ENCODE peak calls at places on chromosome 19, in ten cellular contexts. Y, B, U, H, O, F, J, I, W and X are unnamed samples.

GRCh38 chr19:56918682-56919307 is 78.3 kb upstream of the PEG3 start:
- DNase-seq in I (no peak), H (no peak), Y (no peak), U (no peak), J (no peak), W (no peak), B (no peak), F (no peak), O (no peak), X (no peak)

GRCh38 chr19:37332839-37333238 is 38.1 kb upstream of the ZNF527 start:
- DNase-seq in Y (no peak), U (no peak), W (no peak), J (no peak), H (no peak), I (no peak), F (no peak), B (no peak), O (no peak), X (no peak)

GRCh38 chr19:46648070-46648960 is 12.3 kb upstream of the GNG8 start:
- DNase-seq in J (no peak), U (no peak), O (peak; percentile 14), W (peak; percentile 70), Y (no peak), I (no peak), B (no peak), H (no peak), F (no peak), X (no peak)

GRCh38 chr19:4722671-4723464 is 774 bp downstream of the DPP9 start:
- DNase-seq in O (peak; percentile 14), W (no peak), Y (no peak), B (peak; percentile 13), J (no peak), F (no peak), H (no peak), I (no peak), U (peak; percentile 39), X (peak; percentile 89)

GRCh38 chr19:6589711-6590457 is 1.1 kb downstream of the CD70 start:
- DNase-seq in Y (no peak), J (no peak), B (peak; percentile 37), O (no peak), F (no peak), U (no peak), W (no peak), I (no peak), H (no peak), X (no peak)

GRCh38 chr19:51188227-51188559 is 36.7 kb upstream of the CD33 start:
- DNase-seq in B (no peak), H (no peak), U (no peak), O (no peak), J (no peak), W (no peak), Y (no peak), I (no peak), F (no peak), X (no peak)

GRCh38 chr19:46955114-46955812 is 64.4 kb upstream of the NPAS1 start:
- DNase-seq in B (no peak), W (no peak), I (peak; percentile 29), F (no peak), Y (no peak), U (no peak), J (no peak), O (peak; percentile 16), H (no peak), X (no peak)

GRCh38 chr19:21143846-21144245 is 2.0 kb downstream of the ZNF431 start:
- DNase-seq in B (no peak), Y (no peak), J (peak; percentile 43), W (no peak), O (no peak), H (no peak), I (no peak), F (no peak), U (no peak), X (no peak)

GRCh38 chr19:33492951-33493350 is 28.6 kb downstream of the PEPD start:
- DNase-seq in U (no peak), Y (no peak), O (no peak), W (no peak), B (no peak), J (no peak), H (no peak), I (no peak), F (no peak), X (no peak)

GRCh38 chr19:47124937-47125668 is 5.5 kb upstream of the SAE1 start:
- DNase-seq in J (peak; percentile 39), F (no peak), B (peak; percentile 93), Y (no peak), U (no peak), I (no peak), W (no peak), H (no peak), O (peak; percentile 11), X (peak; percentile 82)

GRCh38 chr19:5595129-5595528 is 27.4 kb upstream of the TINCR start:
- DNase-seq in H (no peak), J (no peak), Y (no peak), I (no peak), B (no peak), O (no peak), W (no peak), U (no peak), F (no peak), X (no peak)

GRCh38 chr19:58558623-58559274 is 338 bp upstream of the UBE2M start:
- DNase-seq in B (peak; percentile 99), W (peak; percentile 100), J (no peak), F (peak; percentile 99), H (peak; percentile 97), O (peak; percentile 100), I (peak; percentile 100), U (peak; percentile 98), Y (peak; percentile 99), X (peak; percentile 99)

GRCh38 chr19:13043285-13043684 is 48.0 kb downstream of the NFIX start:
- DNase-seq in Y (no peak), W (peak; percentile 64), F (no peak), J (no peak), U (no peak), B (no peak), O (no peak), I (no peak), H (no peak), X (no peak)

GRCh38 chr19:46821512-46822359 is 28.9 kb downstream of the AP2S1 start:
- DNase-seq in O (peak; percentile 61), J (no peak), F (no peak), U (no peak), W (peak; percentile 68), Y (peak; percentile 40), B (no peak), H (no peak), I (peak; percentile 41), X (no peak)

GRCh38 chr19:11905928-11906327 is 18.3 kb downstream of the ZNF69 start:
- DNase-seq in O (no peak), F (no peak), W (no peak), I (no peak), B (no peak), U (no peak), J (no peak), H (no peak), Y (no peak), X (no peak)

DNA sequence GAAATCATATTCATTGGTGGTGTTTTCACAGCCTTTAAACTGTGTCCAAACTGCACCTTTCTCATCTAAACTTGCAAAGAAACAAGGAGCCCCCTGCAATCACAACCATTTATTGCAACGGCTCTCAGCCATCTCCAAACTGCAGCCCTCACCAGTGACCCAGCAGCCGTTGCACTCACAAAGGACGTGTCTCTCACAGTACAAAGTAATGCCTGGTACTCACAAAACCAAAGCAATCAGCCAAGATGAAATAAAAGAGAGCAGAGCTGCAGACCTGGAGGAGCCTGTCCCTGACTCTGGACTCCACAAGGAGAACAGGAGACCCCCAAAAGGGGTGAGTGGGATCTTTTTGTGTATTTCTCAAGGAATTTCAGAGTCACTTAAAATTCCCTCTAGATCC is 20.2 kb upstream of the CEACAM21 start:
- DNase-seq in B (no peak), J (no peak), W (no peak), U (no peak), H (no peak), F (no peak), O (no peak), I (no peak), Y (no peak), X (no peak)
- H3K4me3 ChIP-seq in B (no peak overlapping the region), J (no peak overlapping the region), W (no peak overlapping the region), U (no peak overlapping the region), H (no peak overlapping the region), F (no peak overlapping the region), O (peak overlapping the region; percentile 17), I (peak overlapping the region; percentile 5), Y (no peak overlapping the region), X (no peak overlapping the region)

DNA sequence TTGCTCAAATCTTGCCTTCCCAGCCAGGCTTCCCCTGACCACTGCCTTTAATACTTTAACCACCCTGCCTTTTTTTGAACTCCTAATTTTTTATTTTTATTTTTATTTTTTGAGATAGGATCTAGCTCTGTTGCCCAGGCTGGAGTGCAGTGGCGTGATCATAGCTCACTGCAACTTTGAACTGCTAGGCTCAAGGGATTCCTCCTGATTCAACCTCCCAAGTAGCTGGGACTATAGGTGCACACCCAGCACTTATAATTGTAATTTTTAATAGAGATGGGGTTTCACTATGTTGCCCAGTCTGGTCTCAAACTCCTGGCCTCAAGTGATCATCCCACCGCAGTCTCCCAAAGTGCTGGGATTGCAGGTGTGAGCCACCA is 21.7 kb upstream of the FBXO27 start:
- DNase-seq in U (no peak), I (no peak), W (no peak), O (no peak), F (no peak), H (no peak), Y (no peak), B (no peak), J (no peak), X (no peak)
- H3K27me3 ChIP-seq in U (no peaks in the 10 kb centered on the region), I (no peaks in the 10 kb centered on the region), W (no peaks in the 10 kb centered on the region), O (no peaks in the 10 kb centered on the region), F (no peaks in the 10 kb centered on the region), H (peaks cover 5% of the 10 kb centered on the region), Y (peaks cover 36% of the 10 kb centered on the region), B (no peaks in the 10 kb centered on the region), J (no peaks in the 10 kb centered on the region), X (no peaks in the 10 kb centered on the region)

DNA sequence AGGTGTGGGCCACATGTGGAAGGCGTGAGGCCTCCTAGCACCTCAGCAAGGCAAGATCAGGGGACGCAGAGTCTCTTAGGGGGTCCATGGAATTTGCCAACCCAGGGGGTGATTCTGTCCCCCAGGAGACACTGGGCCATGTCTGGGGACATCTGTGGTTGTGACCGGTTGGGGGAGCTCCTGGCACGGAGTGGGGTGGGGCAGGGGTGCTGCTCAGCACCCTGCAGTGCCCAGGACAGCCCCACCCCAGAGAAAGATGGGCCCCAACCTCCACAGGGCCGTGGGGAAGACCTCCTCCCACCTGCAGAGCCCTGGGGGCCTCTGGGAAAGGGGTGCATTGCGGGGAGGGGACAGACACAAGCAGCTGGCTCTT is 4.0 kb downstream of the MKNK2 start:
- DNase-seq in B (no peak), O (no peak), Y (no peak), U (no peak), F (no peak), I (no peak), W (no peak), H (no peak), J (no peak), X (no peak)
- H3K4me3 ChIP-seq in B (no peak overlapping the region), O (no peak overlapping the region), Y (peak overlapping the region; percentile 96), U (no peak overlapping the region), F (peak overlapping the region; percentile 97), I (no peak overlapping the region), W (no peak overlapping the region), H (no peak overlapping the region), J (no peak overlapping the region), X (no peak overlapping the region)

DNA sequence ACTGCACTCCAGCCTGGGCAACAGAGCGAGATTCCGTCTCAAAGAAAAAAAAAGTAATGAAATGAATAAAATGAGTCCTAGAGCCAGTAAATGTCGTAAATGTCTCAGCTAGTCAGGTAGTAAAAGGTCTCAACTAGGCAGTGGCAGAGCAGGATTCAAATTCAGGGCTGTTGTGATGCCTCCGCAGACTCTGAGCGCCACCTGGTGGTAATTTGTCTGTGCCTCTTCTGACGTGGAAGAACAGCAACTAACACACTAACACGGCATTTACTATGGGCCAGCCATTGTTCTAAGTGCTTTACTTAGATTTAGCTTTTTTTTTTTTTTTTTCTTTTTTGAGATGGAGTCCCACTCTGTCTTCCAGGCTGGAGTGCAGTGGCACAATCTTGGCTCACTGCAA is 30.2 kb downstream of the CYP2F1 start:
- DNase-seq in F (peak; percentile 58), J (peak; percentile 75), U (peak; percentile 58), W (no peak), I (peak; percentile 82), H (peak; percentile 50), B (peak; percentile 89), O (peak; percentile 94), Y (peak; percentile 74), X (peak; percentile 70)
- H3K27me3 ChIP-seq in F (no peaks in the 10 kb centered on the region), J (no peaks in the 10 kb centered on the region), U (peaks cover 13% of the 10 kb centered on the region), W (no peaks in the 10 kb centered on the region), I (no peaks in the 10 kb centered on the region), H (peaks cover 6% of the 10 kb centered on the region), B (no peaks in the 10 kb centered on the region), O (no peaks in the 10 kb centered on the region), Y (peaks cover 30% of the 10 kb centered on the region), X (no peaks in the 10 kb centered on the region)